ENCODE peak calls at places on chromosomes 12 and 14, in four cellular contexts. Y is H9, S is IMR-90, O is mesendoderm. U is an unnamed sample.
A peak's percentile ranks its signal among the peaks of the same experiment; 100 is the strongest.

GRCh38 chr14:29643415-29644206 is 284.0 kb downstream of the PRKD1 start:
- DNase-seq in Y (no peak), S (peak; percentile 60), O (peak; percentile 14), U (no peak)

GRCh38 chr12:3692616-3693365 is 60.1 kb downstream of the CRACR2A start:
- DNase-seq in Y (no peak), S (no peak), O (no peak), U (no peak)

GRCh38 chr14:98204139-98204538 is 1067.9 kb downstream of the BCL11B start:
- DNase-seq in Y (no peak), S (no peak), O (no peak), U (no peak)

GRCh38 chr14:76955575-76956252 is 72.8 kb downstream of the IRF2BPL start:
- DNase-seq in Y (peak; percentile 73), S (peak; percentile 59), O (peak; percentile 78), U (peak; percentile 50)

GRCh38 chr14:105075364-105076295 is 10.4 kb upstream of the GPR132 start:
- DNase-seq in Y (peak; percentile 69), S (peak; percentile 52), O (peak; percentile 70), U (no peak)

GRCh38 chr14:60658116-60658515 is 8.8 kb upstream of the SIX1 start:
- DNase-seq in Y (peak; percentile 37), S (no peak), O (peak; percentile 35), U (no peak)

GRCh38 chr14:102491786-102492522 is 17.6 kb downstream of the ANKRD9 start:
- DNase-seq in Y (no peak), S (no peak), O (no peak), U (no peak)

GRCh38 chr12:59698599-59698998 is 102.8 kb downstream of the SLC16A7 start:
- DNase-seq in Y (no peak), S (peak; percentile 80), O (no peak), U (no peak)

GRCh38 chr12:14960548-14961465 is 594 bp downstream of the ARHGDIB start:
- DNase-seq in Y (no peak), S (peak; percentile 36), O (no peak), U (peak; percentile 73)

GRCh38 chr12:1826401-1826800 is 6.0 kb downstream of the LRTM2 start:
- DNase-seq in Y (no peak), S (no peak), O (no peak), U (no peak)

GRCh38 chr14:49598182-49598478 is 610 bp upstream of the LRR1 start:
- DNase-seq in Y (no peak), S (no peak), O (no peak), U (no peak)

GRCh38 chr12:58301337-58302122 is 360.2 kb downstream of the ATP23 start:
- DNase-seq in Y (no peak), S (no peak), O (peak; percentile 46), U (no peak)

GRCh38 chr14:59629384-59630158 is 53.0 kb upstream of the CCDC175 start:
- DNase-seq in Y (no peak), S (no peak), O (no peak), U (no peak)

GRCh38 chr12:88298761-88299242 is 156.7 kb downstream of the TMTC3 start:
- DNase-seq in Y (no peak), S (peak; percentile 73), O (peak; percentile 67), U (peak; percentile 48)

GRCh38 chr12:112116232-112117060 is 7.9 kb upstream of the NAA25 start:
- DNase-seq in Y (peak; percentile 95), S (peak; percentile 61), O (peak; percentile 95), U (peak; percentile 56)

GRCh38 chr12:113231275-113232231 is 10.3 kb downstream of the TPCN1 start:
- DNase-seq in Y (peak; percentile 63), S (peak; percentile 46), O (peak; percentile 97), U (peak; percentile 57)

GRCh38 chr14:25042362-25043299 is 7.3 kb downstream of the STXBP6 start:
- DNase-seq in Y (no peak), S (peak; percentile 68), O (peak; percentile 73), U (no peak)

GRCh38 chr14:25041898-25042297 is 8.0 kb downstream of the STXBP6 start:
- DNase-seq in Y (no peak), S (no peak), O (no peak), U (no peak)

GRCh38 chr14:25044299-25044698 is 5.6 kb downstream of the STXBP6 start:
- DNase-seq in Y (no peak), S (no peak), O (no peak), U (no peak)

GRCh38 chr14:25039933-25040332 is 10.0 kb downstream of the STXBP6 start:
- DNase-seq in Y (no peak), S (no peak), O (no peak), U (no peak)

DNA sequence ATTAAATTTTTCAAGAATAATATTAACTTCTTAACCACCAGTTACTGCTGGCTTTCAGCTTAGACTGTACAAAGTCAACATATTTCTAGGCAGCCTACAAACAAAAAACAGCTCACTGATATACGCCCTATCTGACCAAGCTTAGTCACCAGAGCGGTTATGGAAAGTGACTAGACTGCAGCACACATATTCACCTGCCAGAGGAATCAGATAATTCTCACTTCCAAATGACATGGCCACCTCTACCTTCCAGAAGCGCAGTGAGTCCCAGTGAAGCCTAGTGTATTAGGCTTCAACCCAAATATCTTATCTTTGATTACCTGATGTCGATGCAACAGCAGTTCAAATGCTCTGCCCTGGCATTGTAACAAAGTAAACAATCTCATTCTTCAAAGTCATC is 8.5 kb downstream of the STXBP6 start:
- DNase-seq in Y (no peak), S (no peak), O (no peak), U (no peak)
- H3K4ac ChIP-seq in Y (no peak overlapping the region), S (no peak overlapping the region), O (no peak overlapping the region), U (no peak overlapping the region)

GRCh38 chr14:94376976-94377865 is 11.2 kb downstream of the SERPINA1 start:
- DNase-seq in Y (no peak), S (no peak), O (no peak), U (no peak)
- H2BK5ac ChIP-seq in Y (no peak overlapping the region), S (no peak overlapping the region), O (no peak overlapping the region), U (no peak overlapping the region)

DNA sequence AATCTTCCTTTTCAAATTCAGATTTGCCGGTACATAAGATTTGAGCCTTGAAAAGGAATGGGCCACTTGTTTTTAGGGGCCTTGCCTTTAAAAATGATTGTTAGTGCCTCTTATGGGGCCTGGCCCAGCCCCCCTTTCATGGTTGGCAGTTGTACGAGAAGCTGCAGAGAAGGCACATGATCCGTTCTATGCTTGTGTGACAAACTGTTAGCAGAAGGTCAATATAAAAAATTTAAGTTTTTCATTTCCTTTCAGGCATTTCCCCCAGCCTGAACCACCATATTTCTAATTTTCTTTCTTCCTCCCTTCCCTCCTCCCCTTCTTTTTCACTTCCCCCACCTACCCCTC is 119.1 kb downstream of the PLXNC1 start:
- DNase-seq in Y (no peak), S (no peak), O (no peak), U (no peak)
- H3K79me1 ChIP-seq in Y (no peaks in the 10 kb centered on the region), S (no peaks in the 10 kb centered on the region), O (no peaks in the 10 kb centered on the region), U (peaks cover 5% of the 10 kb centered on the region)

GRCh38 chr12:46269429-46270241 is 792 bp upstream of the SLC38A1 start:
- DNase-seq in Y (peak; percentile 64), S (no peak), O (peak; percentile 76), U (no peak)
- H3K4ac ChIP-seq in Y (peak overlapping the region; percentile 22), S (peak overlapping the region; percentile 96), O (peak overlapping the region; percentile 99), U (peak overlapping the region; percentile 95)

GRCh38 chr14:53850714-53851296 is 105.8 kb downstream of the BMP4 start:
- DNase-seq in Y (no peak), S (peak; percentile 39), O (peak; percentile 53), U (no peak)
- H2BK5ac ChIP-seq in Y (no peak overlapping the region), S (no peak overlapping the region), O (no peak overlapping the region), U (no peak overlapping the region)

DNA sequence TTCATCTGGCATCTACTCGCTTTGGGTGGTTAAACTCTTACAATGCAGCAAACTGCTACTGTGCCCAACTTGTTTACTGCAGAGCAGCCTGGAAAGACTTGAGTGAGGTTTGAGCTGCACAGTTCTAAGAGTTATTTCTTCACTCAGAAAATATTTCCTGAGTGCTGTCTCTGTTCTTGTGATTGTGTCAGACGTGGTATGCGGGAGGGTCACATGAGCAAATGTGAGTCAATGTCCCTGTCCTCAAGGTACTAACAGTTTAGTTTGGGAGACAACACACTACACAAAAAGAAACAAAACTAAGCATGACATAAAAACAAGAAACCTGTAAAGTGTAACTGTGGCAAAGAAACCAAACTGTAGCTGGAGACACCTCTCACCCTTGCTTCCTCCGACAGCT is 32.4 kb downstream of the FLVCR2 start:
- DNase-seq in Y (no peak), S (no peak), O (no peak), U (peak; percentile 70)
- H3K79me1 ChIP-seq in Y (no peaks in the 10 kb centered on the region), S (no peaks in the 10 kb centered on the region), O (no peaks in the 10 kb centered on the region), U (no peaks in the 10 kb centered on the region)

GRCh38 chr12:6765048-6765633 is 1.0 kb upstream of the PTMS start:
- DNase-seq in Y (no peak), S (no peak), O (peak; percentile 78), U (no peak)
- H3K4ac ChIP-seq in Y (no peak overlapping the region), S (peak overlapping the region; percentile 97), O (no peak overlapping the region), U (peak overlapping the region; percentile 29)

GRCh38 chr12:31727197-31727596 is 1.6 kb downstream of the AMN1 start:
- DNase-seq in Y (no peak), S (no peak), O (no peak), U (no peak)

GRCh38 chr12:31729728-31730127 is 907 bp upstream of the AMN1 start:
- DNase-seq in Y (no peak), S (no peak), O (no peak), U (no peak)

GRCh38 chr12:31728289-31728916 is 418 bp downstream of the AMN1 start:
- DNase-seq in Y (peak; percentile 56), S (no peak), O (no peak), U (peak; percentile 48)

GRCh38 chr12:31726575-31726974 is 2.2 kb downstream of the AMN1 start:
- DNase-seq in Y (no peak), S (no peak), O (no peak), U (no peak)

GRCh38 chr12:31728917-31729640 is at the start of gene AMN1:
- DNase-seq in Y (peak; percentile 100), S (peak; percentile 99), O (peak; percentile 100), U (peak; percentile 100)
- H2BK5ac ChIP-seq in Y (no peak within 1 kb of the TSS), S (peak within 1 kb of the TSS; percentile 77), O (peak within 1 kb of the TSS; percentile 71), U (peak within 1 kb of the TSS; percentile 78)

GRCh38 chr12:131753757-131754156 is 42.9 kb downstream of the SFSWAP start:
- DNase-seq in Y (peak; percentile 31), S (no peak), O (no peak), U (no peak)
- H3K79me1 ChIP-seq in Y (no peaks in the 10 kb centered on the region), S (peaks cover 13% of the 10 kb centered on the region), O (peaks cover 3% of the 10 kb centered on the region), U (no peaks in the 10 kb centered on the region)

DNA sequence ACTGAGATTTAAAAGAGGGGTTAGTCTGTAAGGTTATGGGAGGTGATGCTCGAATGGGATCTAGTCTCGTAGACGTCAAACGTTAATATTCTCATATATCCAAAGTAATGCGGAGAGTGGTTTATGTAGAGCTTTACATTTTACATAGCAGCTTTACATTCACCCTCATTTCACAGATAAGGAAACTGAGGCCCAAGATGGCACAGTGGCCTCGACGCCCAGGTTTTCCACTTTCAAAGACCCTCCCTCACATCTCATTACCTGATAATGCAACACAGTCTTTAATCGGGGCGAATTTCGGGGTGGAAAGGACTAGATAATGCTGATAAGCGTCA is 450 bp upstream of the TDG start:
- DNase-seq in Y (no peak), S (no peak), O (no peak), U (no peak)
- H3K4ac ChIP-seq in Y (peak overlapping the region; percentile 7), S (peak overlapping the region; percentile 98), O (peak overlapping the region; percentile 98), U (peak overlapping the region; percentile 17)